ENCODE peak calls at places on chromosome 10, in six cellular contexts. U is astrocyte, J is PC-3, H is SK-N-SH, S is IMR-90, C is hepatocyte. Y is an unnamed sample.

GRCh38 chr10:125238682-125239081 is 78.3 kb upstream of the CTBP2 start:
- DNase-seq in U (no peak), J (no peak), H (no peak), S (no peak), C (no peak), Y (no peak)

GRCh38 chr10:26334232-26334931 is 103.8 kb upstream of the APBB1IP start:
- DNase-seq in U (no peak), J (no peak), H (no peak), S (no peak), C (no peak), Y (no peak)

GRCh38 chr10:26448706-26449435 is 10.7 kb downstream of the APBB1IP start:
- DNase-seq in U (no peak), J (peak), H (no peak), S (no peak), C (no peak), Y (no peak)

GRCh38 chr10:78397796-78398195 is 364.1 kb downstream of the RPS24 start:
- DNase-seq in U (peak), J (no peak), H (no peak), S (no peak), C (no peak), Y (no peak)

GRCh38 chr10:112823007-112823406 is 127.0 kb upstream of the TCF7L2 start:
- DNase-seq in U (no peak), J (no peak), H (no peak), S (no peak), C (no peak), Y (peak)

GRCh38 chr10:133334495-133335237 is 2.0 kb downstream of the CALY start:
- DNase-seq in U (no peak), J (no peak), H (peak), S (no peak), C (no peak), Y (peak)

GRCh38 chr10:59387951-59388431 is 25.6 kb upstream of the FAM13C start:
- DNase-seq in U (peak), J (peak), H (no peak), S (peak), C (no peak), Y (no peak)

GRCh38 chr10:36391405-36391804 is 734.0 kb upstream of the ANKRD30A start:
- DNase-seq in U (no peak), J (no peak), H (no peak), S (no peak), C (no peak), Y (no peak)

GRCh38 chr10:63515002-63515763 is 6.0 kb upstream of the REEP3 start:
- DNase-seq in U (peak), J (peak), H (no peak), S (peak), C (peak), Y (no peak)

GRCh38 chr10:128178319-128178937 is 52.2 kb upstream of the MKI67 start:
- DNase-seq in U (no peak), J (peak), H (peak), S (peak), C (peak), Y (no peak)

DNA sequence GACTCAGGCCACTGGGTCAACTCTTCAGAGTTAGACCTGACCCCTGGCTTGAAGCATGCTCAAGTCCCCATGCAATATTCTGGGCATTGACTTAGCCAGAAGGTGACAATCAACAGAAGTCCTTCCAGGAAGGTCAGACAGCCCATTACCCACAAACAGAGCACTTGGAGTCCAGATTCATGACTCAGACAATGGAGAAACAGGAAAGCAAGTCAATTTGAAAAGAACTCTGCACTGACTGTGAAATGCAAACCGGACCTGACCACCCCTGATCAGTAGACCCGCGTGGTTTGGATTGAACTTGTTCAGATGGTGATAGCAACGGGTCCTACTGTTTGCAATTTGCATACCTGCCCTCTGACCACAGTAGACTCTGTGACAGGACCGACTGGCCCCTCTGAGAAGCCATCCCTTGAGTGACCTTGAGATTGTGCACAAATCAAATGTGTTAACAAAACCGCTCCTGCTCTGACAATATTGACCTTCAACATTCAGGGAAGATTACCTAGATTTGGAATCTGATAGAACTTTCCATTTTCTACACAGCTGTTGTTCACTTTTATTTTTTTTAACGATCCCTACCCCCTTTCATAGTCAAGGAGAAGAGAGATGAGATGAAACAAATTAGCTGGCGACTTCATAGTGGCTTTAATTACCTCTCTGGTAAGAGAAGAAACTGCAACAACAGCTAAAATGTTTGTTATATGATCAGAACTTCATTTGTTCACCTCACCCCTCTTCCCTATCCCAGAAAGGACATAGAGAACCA is 138.7 kb downstream of the NRP1 start:
- DNase-seq in U (peak), J (no peak), H (no peak), S (peak), C (peak), Y (no peak)
- H2AFZ ChIP-seq in U (no peak), J (no peak), H (no peak), S (no peak), C (no peak), Y (no peak)

GRCh38 chr10:124152781-124153600 is 59.6 kb upstream of the CHST15 start:
- DNase-seq in U (peak), J (peak), H (peak), S (peak), C (peak), Y (peak)
- H3K4me3 ChIP-seq in U (peak), J (peak), H (no peak), S (no peak), C (no peak), Y (peak)

DNA sequence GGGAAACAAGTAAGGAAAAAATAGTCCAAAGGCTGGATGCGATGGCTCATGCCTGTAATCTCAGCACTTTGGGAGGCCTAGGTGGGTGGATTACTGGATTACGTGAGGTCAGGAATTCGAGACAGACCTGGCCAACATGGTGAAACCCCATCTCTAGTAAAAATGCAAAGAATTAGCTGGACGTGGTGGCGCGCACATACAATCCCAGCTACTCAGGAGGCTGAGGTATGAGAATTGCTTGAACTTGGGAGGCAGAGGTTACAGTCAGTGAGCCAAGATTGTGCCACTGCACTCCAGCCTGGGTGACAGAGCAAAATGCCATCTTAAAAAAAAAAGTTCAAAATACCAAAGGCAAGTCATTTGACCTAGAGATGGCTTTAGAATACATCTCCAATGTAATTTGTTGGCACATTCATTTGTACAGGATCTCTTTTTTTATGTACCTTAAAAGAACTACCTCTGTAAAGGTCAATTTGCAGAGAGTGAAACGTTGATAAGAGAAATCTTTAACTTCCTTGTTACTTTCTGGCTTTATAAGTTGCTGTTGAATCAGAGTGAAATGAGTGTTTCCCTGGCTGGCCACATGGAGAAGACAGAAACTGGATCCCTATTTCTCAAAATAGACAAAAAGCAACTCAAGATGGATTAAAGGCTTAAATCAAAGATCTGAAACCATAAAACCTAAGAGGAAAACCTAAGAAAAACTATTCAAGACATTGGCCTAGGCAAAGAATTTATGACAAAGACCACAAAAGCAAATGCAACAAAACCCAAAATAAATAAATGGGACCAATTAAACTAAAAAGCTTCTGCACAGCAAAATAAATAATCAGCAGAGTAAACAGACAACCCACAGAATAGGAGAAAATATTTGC is 260.7 kb downstream of the KLF6 start:
- DNase-seq in U (no peak), J (no peak), H (no peak), S (no peak), C (no peak), Y (no peak)
- TF ChIP-seq CTCF in U (no peak), J (no peak), H (peak), S (no peak), C (no peak), Y (peak)

GRCh38 chr10:44978570-44979280 is at the start of gene DEPP1:
- DNase-seq in U (peak), J (peak), H (peak), S (peak), C (peak), Y (peak)
- H2AFZ ChIP-seq in U (peak), J (peak), H (peak), S (peak), C (no peak), Y (peak)

GRCh38 chr10:13991353-13991752 is 339.4 kb downstream of the FRMD4A start:
- DNase-seq in U (no peak), J (no peak), H (no peak), S (no peak), C (no peak), Y (no peak)

GRCh38 chr10:13993169-13993568 is 337.6 kb downstream of the FRMD4A start:
- DNase-seq in U (peak), J (no peak), H (no peak), S (peak), C (peak), Y (peak)

GRCh38 chr10:13989616-13990015 is 341.1 kb downstream of the FRMD4A start:
- DNase-seq in U (no peak), J (no peak), H (no peak), S (no peak), C (no peak), Y (peak)

GRCh38 chr10:13990392-13990805 is 340.3 kb downstream of the FRMD4A start:
- DNase-seq in U (no peak), J (no peak), H (no peak), S (peak), C (no peak), Y (no peak)

GRCh38 chr10:13990918-13991317 is 339.8 kb downstream of the FRMD4A start:
- DNase-seq in U (peak), J (no peak), H (no peak), S (peak), C (no peak), Y (peak)
- H3K4me3 ChIP-seq in U (peak), J (no peak), H (no peak), S (no peak), C (no peak), Y (peak)

GRCh38 chr10:72625276-72625607 is 637 bp downstream of the MICU1 start:
- DNase-seq in U (no peak), J (no peak), H (no peak), S (no peak), C (no peak), Y (no peak)
- TF ChIP-seq CTCF in U (no peak), J (no peak), H (no peak), S (no peak), C (no peak), Y (no peak)

DNA sequence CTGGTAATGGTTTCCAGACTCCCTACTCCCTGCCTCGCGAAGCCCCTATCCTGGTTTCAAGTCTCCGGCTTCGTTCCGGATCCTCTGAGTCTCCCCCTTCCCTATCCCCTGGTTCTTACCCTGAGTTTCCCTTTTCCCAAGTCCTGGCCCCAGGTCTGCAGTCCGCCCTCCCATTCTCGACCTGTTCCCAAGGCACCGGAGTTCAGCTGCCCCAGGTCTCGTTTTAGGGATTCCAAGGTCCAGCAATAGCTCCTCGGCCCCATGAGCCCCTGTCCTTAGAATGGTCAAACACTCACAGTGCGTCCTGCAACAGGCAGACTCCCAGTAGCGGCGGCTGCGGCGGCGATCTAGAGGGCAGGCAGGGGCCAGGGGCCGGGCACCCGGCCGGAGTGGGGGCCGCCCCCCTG is 272 bp downstream of the PITX3 start:
- DNase-seq in U (no peak), J (no peak), H (no peak), S (no peak), C (no peak), Y (peak)
- H2AFZ ChIP-seq in U (peak), J (peak), H (peak), S (peak), C (peak), Y (peak)

DNA sequence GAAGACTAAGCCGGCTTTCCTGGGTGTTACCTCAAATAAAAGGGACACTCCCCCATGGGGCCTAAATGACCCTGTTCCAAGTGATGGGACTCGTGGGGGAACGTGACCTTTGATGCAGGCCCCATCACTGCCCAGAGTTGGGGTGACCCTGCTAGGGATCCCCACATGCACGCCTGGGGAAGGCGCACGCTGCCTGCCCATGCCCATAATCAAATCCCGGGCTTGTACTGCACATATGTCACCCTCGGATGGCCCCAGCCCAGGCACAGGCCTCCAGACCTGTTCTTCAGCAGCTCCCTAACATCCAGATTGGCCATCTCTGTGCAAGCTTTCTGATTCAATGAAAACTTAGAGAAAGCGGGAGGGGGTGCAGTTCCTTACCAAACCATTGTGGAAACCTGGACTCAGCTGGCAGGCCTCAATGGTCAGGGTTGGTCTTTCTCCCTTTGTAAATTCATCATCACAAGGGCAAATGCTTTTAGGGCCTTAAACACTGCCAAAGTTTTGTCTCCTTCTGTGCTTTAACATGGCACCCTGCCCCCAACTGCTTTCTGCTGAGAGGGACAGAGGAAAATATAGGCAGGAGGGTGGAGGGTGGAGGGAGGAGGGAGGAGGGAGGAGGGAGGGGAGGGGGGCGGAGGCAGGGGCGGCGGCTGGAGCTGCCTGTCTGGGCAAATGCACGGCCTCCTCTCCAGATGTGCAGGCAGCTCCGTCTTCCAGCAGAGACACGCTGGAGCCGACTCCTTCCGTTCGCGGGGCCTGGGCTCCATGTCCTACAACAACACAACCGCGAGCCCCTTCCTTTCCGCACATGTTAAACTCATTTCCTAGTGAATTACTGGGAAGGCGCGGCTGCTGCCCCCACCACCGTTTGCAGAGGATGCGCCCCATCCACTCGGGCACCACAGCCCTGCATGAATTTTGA is 14.4 kb downstream of the EBF3 start:
- DNase-seq in U (no peak), J (no peak), H (peak), S (peak), C (peak), Y (peak)
- H3K4me3 ChIP-seq in U (no peak), J (no peak), H (no peak), S (no peak), C (no peak), Y (peak)